ENCODE peak calls at places on chromosomes 13 and 19, in four cellular contexts. One of them, this sample, is unnamed.

GRCh38 chr19:55341191-55342043 is 1.7 kb downstream of the KMT5C start:
- DNase-seq in SK-N-SH: peak
- DNase-seq in GM12878: no peak
- DNase-seq in K562: peak
- DNase-seq in this sample: peak

GRCh38 chr19:29909545-29909944 is 32.5 kb upstream of the URI1 start:
- DNase-seq in SK-N-SH: no peak
- DNase-seq in GM12878: no peak
- DNase-seq in K562: no peak
- DNase-seq in this sample: no peak

GRCh38 chr19:44891016-44891882 is at the start of gene TOMM40:
- DNase-seq in SK-N-SH: peak
- DNase-seq in GM12878: no peak
- DNase-seq in K562: no peak
- DNase-seq in this sample: peak

GRCh38 chr13:91313103-91313502 is 34.4 kb upstream of the MIR17HG start:
- DNase-seq in SK-N-SH: peak
- DNase-seq in GM12878: no peak
- DNase-seq in K562: no peak
- DNase-seq in this sample: peak

GRCh38 chr19:39024875-39025641 is 7.3 kb downstream of the FBXO27 start:
- DNase-seq in SK-N-SH: no peak
- DNase-seq in GM12878: no peak
- DNase-seq in K562: peak
- DNase-seq in this sample: no peak

GRCh38 chr13:113930711-113931637 is 42.9 kb downstream of the C13orf46 start:
- DNase-seq in SK-N-SH: no peak
- DNase-seq in GM12878: peak
- DNase-seq in K562: no peak
- DNase-seq in this sample: no peak

GRCh38 chr19:51128227-51128626 is 3.5 kb downstream of the SIGLEC9 start:
- DNase-seq in SK-N-SH: no peak
- DNase-seq in GM12878: no peak
- DNase-seq in K562: no peak
- DNase-seq in this sample: no peak

GRCh38 chr13:56189978-56190377 is 950.7 kb upstream of the PRR20A start:
- DNase-seq in SK-N-SH: no peak
- DNase-seq in GM12878: no peak
- DNase-seq in K562: no peak
- DNase-seq in this sample: no peak

GRCh38 chr13:77377016-77377415 is 50.1 kb upstream of the MYCBP2 start:
- DNase-seq in SK-N-SH: no peak
- DNase-seq in GM12878: no peak
- DNase-seq in K562: no peak
- DNase-seq in this sample: no peak

GRCh38 chr13:70162141-70162540 is 53.9 kb upstream of the KLHL1 start:
- DNase-seq in SK-N-SH: no peak
- DNase-seq in GM12878: no peak
- DNase-seq in K562: no peak
- DNase-seq in this sample: no peak

GRCh38 chr19:36140289-36141038 is 598 bp downstream of the CAPNS1 start:
- DNase-seq in SK-N-SH: peak
- DNase-seq in GM12878: no peak
- DNase-seq in K562: no peak
- DNase-seq in this sample: peak

GRCh38 chr19:51127755-51128154 is 3.0 kb downstream of the SIGLEC9 start:
- DNase-seq in SK-N-SH: no peak
- DNase-seq in GM12878: no peak
- DNase-seq in K562: peak
- DNase-seq in this sample: no peak

GRCh38 chr13:113138792-113139551 is 16.4 kb downstream of the F10 start:
- DNase-seq in SK-N-SH: no peak
- DNase-seq in GM12878: no peak
- DNase-seq in K562: no peak
- DNase-seq in this sample: peak

GRCh38 chr19:15517778-15518177 is 9.5 kb downstream of the CYP4F22 start:
- DNase-seq in SK-N-SH: no peak
- DNase-seq in GM12878: no peak
- DNase-seq in K562: no peak
- DNase-seq in this sample: no peak

GRCh38 chr19:2479556-2480194 is 3.7 kb downstream of the GADD45B start:
- DNase-seq in SK-N-SH: no peak
- DNase-seq in GM12878: no peak
- DNase-seq in K562: no peak
- DNase-seq in this sample: no peak

GRCh38 chr13:28527629-28528028 is 32.7 kb upstream of the FLT1 start:
- DNase-seq in SK-N-SH: no peak
- DNase-seq in GM12878: no peak
- DNase-seq in K562: no peak
- DNase-seq in this sample: no peak

GRCh38 chr19:2711175-2711936 is 8.9 kb upstream of the GNG7 start:
- DNase-seq in SK-N-SH: no peak
- DNase-seq in GM12878: no peak
- DNase-seq in K562: no peak
- DNase-seq in this sample: no peak

GRCh38 chr13:24187185-24187584 is 26.7 kb downstream of the SPATA13 start:
- DNase-seq in SK-N-SH: no peak
- DNase-seq in GM12878: no peak
- DNase-seq in K562: no peak
- DNase-seq in this sample: no peak

GRCh38 chr19:3162418-3163229 is 15.9 kb upstream of the S1PR4 start:
- DNase-seq in SK-N-SH: peak
- DNase-seq in GM12878: no peak
- DNase-seq in K562: peak
- DNase-seq in this sample: peak

GRCh38 chr13:99693812-99694211 is 192.5 kb downstream of the TM9SF2 start:
- DNase-seq in SK-N-SH: no peak
- DNase-seq in GM12878: no peak
- DNase-seq in K562: no peak
- DNase-seq in this sample: no peak

GRCh38 chr13:99691552-99691951 is 190.3 kb downstream of the TM9SF2 start:
- DNase-seq in SK-N-SH: no peak
- DNase-seq in GM12878: no peak
- DNase-seq in K562: no peak
- DNase-seq in this sample: no peak

GRCh38 chr13:99692854-99693253 is 191.6 kb downstream of the TM9SF2 start:
- DNase-seq in SK-N-SH: no peak
- DNase-seq in GM12878: no peak
- DNase-seq in K562: no peak
- DNase-seq in this sample: no peak

GRCh38 chr13:99693351-99693750 is 192.1 kb downstream of the TM9SF2 start:
- DNase-seq in SK-N-SH: no peak
- DNase-seq in GM12878: no peak
- DNase-seq in K562: no peak
- DNase-seq in this sample: no peak

DNA sequence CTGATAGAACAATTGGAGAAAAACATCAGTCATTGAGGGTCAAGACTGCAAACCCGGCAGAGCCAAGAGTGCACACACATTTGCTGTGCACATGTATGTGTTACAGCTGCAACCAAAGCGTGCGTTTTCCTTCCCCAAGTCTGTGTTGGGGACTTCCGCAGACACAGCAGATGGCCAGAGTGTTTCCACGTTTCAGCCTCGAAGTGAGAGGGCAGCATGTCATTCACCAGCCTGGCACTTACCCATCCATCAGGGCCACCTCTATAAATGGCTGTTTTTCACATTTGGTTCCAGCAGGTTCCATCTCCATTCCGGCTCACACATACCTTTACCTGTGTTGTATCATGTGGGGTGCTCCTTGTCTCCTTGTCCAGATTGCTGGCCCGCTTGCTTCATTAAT is 193.0 kb downstream of the TM9SF2 start:
- DNase-seq in SK-N-SH: no peak
- DNase-seq in GM12878: no peak
- DNase-seq in K562: no peak
- DNase-seq in this sample: no peak
- TF ChIP-seq NFIC in SK-N-SH: no peak
- TF ChIP-seq NFIC in GM12878: no peak
- TF ChIP-seq NFIC in K562: no peak
- TF ChIP-seq NFIC in this sample: no peak

GRCh38 chr19:10568444-10568825 is 344 bp downstream of the CDKN2D start:
- DNase-seq in SK-N-SH: no peak
- DNase-seq in GM12878: no peak
- DNase-seq in K562: no peak
- DNase-seq in this sample: no peak
- TF ChIP-seq NFIC in SK-N-SH: no peak
- TF ChIP-seq NFIC in GM12878: no peak
- TF ChIP-seq NFIC in K562: no peak
- TF ChIP-seq NFIC in this sample: no peak

GRCh38 chr13:110666255-110666533 is 39.7 kb downstream of the CARS2 start:
- DNase-seq in SK-N-SH: no peak
- DNase-seq in GM12878: no peak
- DNase-seq in K562: no peak
- DNase-seq in this sample: no peak
- TF ChIP-seq NFIC in SK-N-SH: no peak
- TF ChIP-seq NFIC in GM12878: no peak
- TF ChIP-seq NFIC in K562: no peak
- TF ChIP-seq NFIC in this sample: no peak

DNA sequence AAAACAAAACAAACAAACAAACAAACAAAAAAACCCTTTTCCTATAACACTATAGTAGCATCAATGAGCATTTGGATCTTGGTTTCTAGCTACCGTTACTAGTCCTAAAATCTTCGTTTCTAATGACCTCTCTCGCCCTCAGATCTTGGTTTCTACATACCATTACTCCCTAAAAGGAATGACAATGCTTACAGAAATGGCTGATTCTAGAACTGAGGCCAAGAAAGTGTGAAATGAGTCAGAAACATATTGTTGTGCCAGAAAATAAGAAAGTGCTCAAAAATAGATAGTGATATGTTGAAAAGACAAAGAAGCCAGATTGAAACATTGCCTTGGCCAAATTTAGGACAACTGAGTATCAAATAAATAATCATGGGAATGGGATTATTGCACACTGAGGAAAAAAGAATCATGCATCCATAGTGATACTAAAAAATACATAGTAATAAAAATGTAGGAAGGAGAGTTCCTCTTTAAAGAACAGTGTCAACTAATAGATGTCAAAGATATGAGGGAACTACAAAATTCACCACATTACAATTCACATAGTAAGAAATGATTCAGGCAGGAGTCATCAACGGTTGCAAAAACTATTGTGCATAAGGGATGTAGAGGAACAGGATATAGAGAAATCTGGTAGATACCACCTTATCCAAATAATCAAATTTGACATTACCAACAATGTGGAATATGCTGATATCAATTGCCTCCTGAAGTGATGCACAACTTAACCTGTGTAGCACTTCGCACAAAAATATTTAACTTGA is 386.6 kb downstream of the DIAPH3 start:
- DNase-seq in SK-N-SH: no peak
- DNase-seq in GM12878: peak
- DNase-seq in K562: no peak
- DNase-seq in this sample: no peak
- TF ChIP-seq NFIC in SK-N-SH: peak
- TF ChIP-seq NFIC in GM12878: no peak
- TF ChIP-seq NFIC in K562: no peak
- TF ChIP-seq NFIC in this sample: no peak

GRCh38 chr19:57830071-57830602 is at the start of gene ZNF587B:
- DNase-seq in SK-N-SH: peak
- DNase-seq in GM12878: no peak
- DNase-seq in K562: peak
- DNase-seq in this sample: peak
- TF ChIP-seq NFIC in SK-N-SH: no peak
- TF ChIP-seq NFIC in GM12878: no peak
- TF ChIP-seq NFIC in K562: no peak
- TF ChIP-seq NFIC in this sample: no peak

DNA sequence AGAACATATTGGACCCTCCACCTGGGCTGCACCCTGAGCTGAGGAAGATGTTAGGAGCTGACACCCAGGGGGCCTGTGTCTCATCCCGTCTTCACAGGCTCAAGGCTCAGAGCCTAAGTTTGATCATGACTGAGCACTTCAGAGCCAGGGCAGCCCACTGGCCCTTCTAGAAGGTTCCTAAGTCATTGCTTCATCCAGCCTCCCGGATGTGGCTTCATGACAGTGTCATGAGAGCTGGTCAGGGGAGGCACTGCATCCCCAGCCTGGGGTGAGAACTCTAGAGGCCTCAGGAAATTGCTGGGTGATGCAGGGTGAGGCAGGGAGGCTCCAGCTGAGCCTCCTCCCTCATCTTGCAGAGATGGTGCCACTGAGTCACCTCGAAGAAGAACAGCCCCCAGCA is 24.9 kb upstream of the PIK3R2 start:
- DNase-seq in SK-N-SH: no peak
- DNase-seq in GM12878: no peak
- DNase-seq in K562: no peak
- DNase-seq in this sample: no peak
- TF ChIP-seq NFIC in SK-N-SH: no peak
- TF ChIP-seq NFIC in GM12878: no peak
- TF ChIP-seq NFIC in K562: no peak
- TF ChIP-seq NFIC in this sample: no peak